ENCODE peak calls at places on chromosomes 13 and 19, in eight cellular contexts. G, D, M, W, J, L, U and F are unnamed samples. For H3K27me3, the result is how much of the 10 kb centered on the place peaks cover.

GRCh38 chr13:32039488-32040013 is 8.0 kb downstream of the FRY start:
- DNase-seq in G (no peak), D (no peak), M (no peak), W (no peak), J (no peak), L (no peak), U (no peak), F (no peak)

GRCh38 chr19:35351441-35352176 is 3.9 kb downstream of the FFAR1 start:
- DNase-seq in G (no peak), D (peak), M (peak), W (no peak), J (no peak), L (no peak), U (no peak), F (no peak)

GRCh38 chr19:42563352-42564210 is 31.1 kb downstream of the CEACAM8 start:
- DNase-seq in G (no peak), D (peak), M (no peak), W (no peak), J (no peak), L (no peak), U (peak), F (peak)

GRCh38 chr13:104805346-104805745 is 1730.1 kb downstream of the EFNB2 start:
- DNase-seq in G (no peak), D (no peak), M (no peak), W (no peak), J (no peak), L (no peak), U (peak), F (no peak)

GRCh38 chr19:12778020-12778904 is 2.9 kb upstream of the HOOK2 start:
- DNase-seq in G (peak), D (peak), M (peak), W (no peak), J (peak), L (peak), U (peak), F (peak)

GRCh38 chr13:24185591-24186232 is 25.2 kb downstream of the SPATA13 start:
- DNase-seq in G (no peak), D (no peak), M (no peak), W (no peak), J (no peak), L (no peak), U (no peak), F (no peak)

GRCh38 chr19:53647792-53648191 is 16.0 kb downstream of the DPRX start:
- DNase-seq in G (no peak), D (no peak), M (no peak), W (no peak), J (no peak), L (no peak), U (no peak), F (peak)

GRCh38 chr13:51848674-51849073 is 3.7 kb upstream of the TMEM272 start:
- DNase-seq in G (no peak), D (no peak), M (no peak), W (no peak), J (no peak), L (no peak), U (peak), F (no peak)

GRCh38 chr13:51638497-51638871 is 54.2 kb downstream of the WDFY2 start:
- DNase-seq in G (no peak), D (no peak), M (no peak), W (no peak), J (no peak), L (no peak), U (no peak), F (no peak)

GRCh38 chr19:39448271-39448670 is 2.9 kb downstream of the SUPT5H start:
- DNase-seq in G (no peak), D (no peak), M (no peak), W (no peak), J (no peak), L (no peak), U (peak), F (no peak)

GRCh38 chr13:64640002-64640401 is 2590.1 kb downstream of the PCDH9 start:
- DNase-seq in G (no peak), D (no peak), M (no peak), W (no peak), J (no peak), L (no peak), U (peak), F (no peak)

GRCh38 chr19:45245826-45246225 is 619 bp upstream of the EXOC3L2 start:
- DNase-seq in G (no peak), D (no peak), M (no peak), W (no peak), J (no peak), L (no peak), U (no peak), F (no peak)

GRCh38 chr13:42395066-42395821 is 123.3 kb downstream of the AKAP11 start:
- DNase-seq in G (no peak), D (no peak), M (no peak), W (no peak), J (no peak), L (no peak), U (no peak), F (no peak)

GRCh38 chr13:99986751-99987150 is 5.2 kb downstream of the ZIC2 start:
- DNase-seq in G (no peak), D (no peak), M (no peak), W (no peak), J (no peak), L (no peak), U (no peak), F (peak)

GRCh38 chr13:73466561-73466960 is 407.8 kb downstream of the KLF5 start:
- DNase-seq in G (no peak), D (no peak), M (no peak), W (no peak), J (no peak), L (no peak), U (no peak), F (no peak)

GRCh38 chr19:2087621-2088100 is 8.5 kb downstream of the MOB3A start:
- DNase-seq in G (no peak), D (no peak), M (no peak), W (no peak), J (no peak), L (no peak), U (no peak), F (no peak)

GRCh38 chr13:56457535-56458200 is 683.0 kb upstream of the PRR20A start:
- DNase-seq in G (no peak), D (no peak), M (no peak), W (no peak), J (no peak), L (no peak), U (no peak), F (no peak)

DNA sequence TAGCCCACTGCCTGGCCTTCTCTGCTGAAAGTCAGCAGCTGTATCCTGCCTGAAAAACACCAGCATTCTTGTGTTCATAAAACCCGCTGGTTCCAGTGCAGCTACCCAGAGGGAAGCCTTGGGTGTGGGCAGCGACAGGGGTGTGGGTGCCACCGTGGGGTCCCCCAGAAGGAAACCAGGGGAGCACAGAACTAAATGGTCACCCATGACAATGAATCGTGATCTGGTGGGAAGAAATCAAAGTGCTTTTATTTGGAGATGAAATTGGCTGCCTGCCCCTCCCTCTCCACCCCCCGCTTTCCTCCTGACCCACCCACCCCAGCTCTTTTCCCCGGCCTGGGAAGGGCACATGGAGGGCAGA is 13.7 kb downstream of the RASA3 start:
- DNase-seq in G (peak), D (peak), M (no peak), W (no peak), J (no peak), L (no peak), U (no peak), F (no peak)
- H3K4me3 ChIP-seq in G (no peak), D (no peak), M (no peak), W (peak), J (no peak), L (no peak), U (no peak), F (no peak)

GRCh38 chr13:112069727-112070300 is 2.9 kb downstream of the SOX1 start:
- DNase-seq in G (no peak), D (no peak), M (no peak), W (no peak), J (no peak), L (no peak), U (no peak), F (peak)
- H3K27me3 ChIP-seq in G (half or more), D (under half), M (half or more), W (half or more), J (half or more), L (half or more), U (under half), F (half or more)

GRCh38 chr13:101152184-101152583 is 264.1 kb downstream of the NALCN start:
- DNase-seq in G (no peak), D (no peak), M (no peak), W (no peak), J (no peak), L (no peak), U (no peak), F (no peak)

GRCh38 chr13:101149735-101150380 is 266.4 kb downstream of the NALCN start:
- DNase-seq in G (no peak), D (no peak), M (no peak), W (peak), J (no peak), L (no peak), U (peak), F (peak)

GRCh38 chr13:101155920-101156319 is 260.4 kb downstream of the NALCN start:
- DNase-seq in G (no peak), D (no peak), M (no peak), W (no peak), J (no peak), L (no peak), U (no peak), F (no peak)

GRCh38 chr13:101146101-101146898 is 270.0 kb downstream of the NALCN start:
- DNase-seq in G (no peak), D (no peak), M (no peak), W (no peak), J (no peak), L (no peak), U (no peak), F (no peak)

GRCh38 chr13:101150998-101151397 is 265.3 kb downstream of the NALCN start:
- DNase-seq in G (no peak), D (no peak), M (no peak), W (no peak), J (no peak), L (no peak), U (no peak), F (no peak)
- H3K4me3 ChIP-seq in G (no peak), D (no peak), M (no peak), W (no peak), J (no peak), L (no peak), U (no peak), F (no peak)

DNA sequence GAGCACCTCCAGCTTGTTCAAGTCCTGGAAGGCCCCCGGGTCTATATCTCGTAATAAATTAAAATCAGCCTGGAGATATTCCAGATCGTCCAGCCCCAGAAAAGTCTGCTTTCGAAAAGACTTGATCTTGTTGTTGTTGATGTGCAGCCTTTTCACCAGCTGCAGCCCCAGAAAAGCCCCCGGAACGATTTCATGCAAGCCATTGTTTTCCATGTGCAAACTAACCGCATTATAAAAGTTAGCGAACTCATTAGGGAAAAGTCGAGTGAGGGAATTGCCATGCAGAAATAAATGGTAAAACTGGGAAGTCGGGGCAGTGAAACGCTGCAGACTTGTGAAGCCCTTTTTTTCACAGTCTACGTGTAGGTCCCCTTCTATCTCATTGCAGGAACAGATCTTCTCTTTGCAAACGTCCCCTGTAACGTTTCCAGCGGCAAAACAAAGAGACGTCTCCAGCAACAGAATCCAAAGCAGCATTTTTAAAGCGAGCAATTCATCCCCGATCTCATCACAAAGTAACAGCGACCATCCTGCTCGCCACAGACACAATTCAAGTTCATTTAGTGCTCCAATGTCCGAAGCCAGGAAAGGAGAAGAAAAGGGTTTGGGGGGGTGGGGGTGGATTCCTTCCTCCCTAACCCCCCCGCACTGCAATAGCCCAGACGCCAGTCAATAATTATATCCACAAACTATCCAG is 1.1 kb downstream of the SLITRK1 start:
- DNase-seq in G (no peak), D (no peak), M (no peak), W (no peak), J (no peak), L (no peak), U (no peak), F (no peak)
- H3K27me3 ChIP-seq in G (under half), D (under half), M (under half), W (under half), J (under half), L (under half), U (under half), F (half or more)